ENCODE peak calls at places on chromosomes 16 and 17, in four cellular contexts. One of them, this sample, is unnamed.

GRCh38 chr17:351436-351713 is 1.2 kb downstream of the RPH3AL start:
- DNase-seq in HepG2: no peak
- DNase-seq in SK-N-SH: no peak
- DNase-seq in K562: no peak
- DNase-seq in this sample: no peak

GRCh38 chr17:15981208-15981607 is 18.3 kb downstream of the ZSWIM7 start:
- DNase-seq in HepG2: no peak
- DNase-seq in SK-N-SH: no peak
- DNase-seq in K562: no peak
- DNase-seq in this sample: peak; percentile 55

GRCh38 chr16:23948949-23949392 is 113.2 kb downstream of the PRKCB start:
- DNase-seq in HepG2: no peak
- DNase-seq in SK-N-SH: no peak
- DNase-seq in K562: no peak
- DNase-seq in this sample: no peak

GRCh38 chr16:3439637-3440036 is 3.7 kb downstream of the ZNF597 start:
- DNase-seq in HepG2: no peak
- DNase-seq in SK-N-SH: no peak
- DNase-seq in K562: no peak
- DNase-seq in this sample: no peak

GRCh38 chr17:72764632-72765041 is 327.9 kb downstream of the SLC39A11 start:
- DNase-seq in HepG2: no peak
- DNase-seq in SK-N-SH: no peak
- DNase-seq in K562: no peak
- DNase-seq in this sample: no peak

GRCh38 chr17:17526369-17526768 is 30.2 kb upstream of the RASD1 start:
- DNase-seq in HepG2: no peak
- DNase-seq in SK-N-SH: no peak
- DNase-seq in K562: no peak
- DNase-seq in this sample: no peak

GRCh38 chr16:86494039-86494564 is 16.2 kb upstream of the FOXF1 start:
- DNase-seq in HepG2: no peak
- DNase-seq in SK-N-SH: no peak
- DNase-seq in K562: no peak
- DNase-seq in this sample: no peak

GRCh38 chr16:28212532-28212873 is 738 bp upstream of the XPO6 start:
- DNase-seq in HepG2: no peak
- DNase-seq in SK-N-SH: no peak
- DNase-seq in K562: no peak
- DNase-seq in this sample: no peak

GRCh38 chr16:2897110-2897509 is 14.1 kb downstream of the FLYWCH2 start:
- DNase-seq in HepG2: no peak
- DNase-seq in SK-N-SH: no peak
- DNase-seq in K562: peak; percentile 6
- DNase-seq in this sample: no peak

GRCh38 chr16:54027126-54027922 is 259.3 kb downstream of the IRX3 start:
- DNase-seq in HepG2: no peak
- DNase-seq in SK-N-SH: peak; percentile 12
- DNase-seq in K562: no peak
- DNase-seq in this sample: no peak

GRCh38 chr17:20174588-20175265 is 165.6 kb downstream of the SPECC1 start:
- DNase-seq in HepG2: no peak
- DNase-seq in SK-N-SH: no peak
- DNase-seq in K562: peak; percentile 25
- DNase-seq in this sample: no peak

DNA sequence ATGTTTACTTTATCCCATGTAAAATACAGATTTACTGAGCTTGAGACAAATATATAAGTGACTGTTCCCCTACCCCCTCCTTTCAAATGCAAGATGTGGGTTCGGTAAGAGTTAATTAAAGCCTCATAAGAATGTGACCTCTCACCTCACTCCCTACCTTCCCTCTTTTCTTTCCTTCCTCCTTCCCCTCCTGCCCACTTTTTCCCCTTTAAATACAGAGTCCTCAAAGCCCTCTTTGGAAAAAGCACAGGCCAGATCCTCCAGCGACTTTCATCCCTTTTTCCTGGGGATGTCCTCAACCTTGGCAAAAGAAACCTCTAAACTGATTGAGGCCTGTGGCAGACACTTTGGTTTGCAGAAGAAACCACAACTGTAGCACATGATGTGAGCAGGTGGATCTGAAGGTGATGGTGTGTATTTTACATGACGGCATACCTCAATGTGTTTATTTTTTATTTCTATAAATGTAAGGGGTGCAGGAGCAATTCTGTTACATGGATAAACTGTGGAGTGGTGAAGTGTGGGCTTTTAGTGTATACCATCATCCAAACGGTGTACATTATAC is 77.8 kb downstream of the XYLT1 start:
- DNase-seq in HepG2: no peak
- DNase-seq in SK-N-SH: no peak
- DNase-seq in K562: no peak
- DNase-seq in this sample: no peak
- H3K4me2 ChIP-seq in HepG2: no peak overlapping the region
- H3K4me2 ChIP-seq in SK-N-SH: no peak overlapping the region
- H3K4me2 ChIP-seq in K562: no peak overlapping the region
- H3K4me2 ChIP-seq in this sample: no peak overlapping the region

GRCh38 chr16:10205688-10206087 is 23.5 kb upstream of the GRIN2A start:
- DNase-seq in HepG2: no peak
- DNase-seq in SK-N-SH: no peak
- DNase-seq in K562: no peak
- DNase-seq in this sample: peak; percentile 16

GRCh38 chr16:10210979-10211378 is 28.8 kb upstream of the GRIN2A start:
- DNase-seq in HepG2: no peak
- DNase-seq in SK-N-SH: no peak
- DNase-seq in K562: no peak
- DNase-seq in this sample: no peak

GRCh38 chr16:10206215-10206614 is 24.0 kb upstream of the GRIN2A start:
- DNase-seq in HepG2: no peak
- DNase-seq in SK-N-SH: no peak
- DNase-seq in K562: no peak
- DNase-seq in this sample: peak; percentile 27

GRCh38 chr16:10202650-10203049 is 20.4 kb upstream of the GRIN2A start:
- DNase-seq in HepG2: no peak
- DNase-seq in SK-N-SH: no peak
- DNase-seq in K562: no peak
- DNase-seq in this sample: no peak

GRCh38 chr16:10206865-10207264 is 24.6 kb upstream of the GRIN2A start:
- DNase-seq in HepG2: no peak
- DNase-seq in SK-N-SH: no peak
- DNase-seq in K562: no peak
- DNase-seq in this sample: no peak
- TF ChIP-seq EP300 in HepG2: no peak
- TF ChIP-seq EP300 in SK-N-SH: no peak
- TF ChIP-seq EP300 in K562: no peak
- TF ChIP-seq EP300 in this sample: no peak

GRCh38 chr17:70040336-70040735 is 34.7 kb upstream of the KCNJ16 start:
- DNase-seq in HepG2: no peak
- DNase-seq in SK-N-SH: no peak
- DNase-seq in K562: no peak
- DNase-seq in this sample: no peak
- TF ChIP-seq ZBTB33 in HepG2: no peak
- TF ChIP-seq ZBTB33 in SK-N-SH: no peak
- TF ChIP-seq ZBTB33 in K562: no peak
- TF ChIP-seq ZBTB33 in this sample: no peak

GRCh38 chr17:82035956-82036633 is 1.4 kb downstream of the DCXR start:
- DNase-seq in HepG2: no peak
- DNase-seq in SK-N-SH: no peak
- DNase-seq in K562: no peak
- DNase-seq in this sample: no peak
- H3K4me2 ChIP-seq in HepG2: peak overlapping the region; percentile 95
- H3K4me2 ChIP-seq in SK-N-SH: peak overlapping the region; percentile 99
- H3K4me2 ChIP-seq in K562: peak overlapping the region; percentile 95
- H3K4me2 ChIP-seq in this sample: peak overlapping the region; percentile 89

DNA sequence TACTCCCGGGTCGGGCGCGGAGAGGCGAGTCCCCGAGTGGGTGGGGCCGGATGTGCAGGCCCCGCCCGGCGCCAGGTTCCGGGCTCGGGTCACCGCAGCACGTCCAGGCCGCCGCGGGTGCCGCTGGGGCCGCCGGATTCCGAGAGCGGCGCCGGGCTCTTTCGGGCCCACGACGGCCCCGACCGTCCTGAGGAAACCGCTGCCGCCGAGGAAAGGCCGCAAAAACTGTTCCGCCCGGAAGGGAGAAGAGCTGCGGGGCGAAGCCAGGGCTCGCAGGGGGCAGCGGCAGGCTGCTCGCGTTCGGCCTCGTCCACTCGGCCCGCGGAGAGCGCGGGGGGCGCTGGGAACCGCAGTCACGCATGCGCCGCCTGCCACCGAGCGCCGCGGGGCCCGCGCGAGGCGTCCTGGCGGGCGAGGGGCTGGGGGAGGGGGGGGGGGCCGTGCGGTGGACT is at the start of gene ZKSCAN2:
- DNase-seq in HepG2: peak; percentile 88
- DNase-seq in SK-N-SH: peak; percentile 97
- DNase-seq in K562: peak; percentile 94
- DNase-seq in this sample: peak; percentile 40
- TF ChIP-seq EP300 in HepG2: no peak
- TF ChIP-seq EP300 in SK-N-SH: no peak
- TF ChIP-seq EP300 in K562: peak; percentile 10
- TF ChIP-seq EP300 in this sample: no peak

This sample was measured in GM12878.